ENCODE peak calls at places on chromosomes 1 and 21, in ten cellular contexts. G is progenitor cell of endocrine pancreas; Z is substantia nigra; D is astrocyte; S is NCI-H1417; F is stimulated activated naive B cell treated with anti-CD40 and anti-IgM and Interleukin-4, amounts not matched to agents 10 μg/mL and 1 μg/mL and 100 μg/mL, for 72 hours; I is stimulated activated CD4-positive, alpha-beta T cell treated with anti-CD3 and anti-CD28 coated beads, Interleukin-2, amount 100 ng/mL, for 48 hours; W is body of pancreas; N is effector memory CD4-positive, alpha-beta T cell; A is activated T-cell treated with anti-CD3 and anti-CD28 coated beads, Interleukin-2, amount 50 U/mL, for 72 hours. C is an unnamed sample.

GRCh38 chr1:28860332-28861073 is 48.5 kb downstream of the OPRD1 start:
- DNase-seq in G (no peak), Z (no peak), D (peak; percentile 56), S (peak; percentile 72), F (no peak), I (no peak), W (peak; percentile 22), N (no peak), A (no peak), C (no peak)

GRCh38 chr1:61050541-61051454 is 31.6 kb upstream of the NFIA start:
- DNase-seq in G (no peak), Z (no peak), D (no peak), S (peak; percentile 44), F (no peak), I (no peak), W (peak; percentile 66), N (no peak), A (peak; percentile 64), C (no peak)

GRCh38 chr1:42164551-42165420 is at the start of gene GUCA2A:
- DNase-seq in G (no peak), Z (no peak), D (no peak), S (no peak), F (no peak), I (no peak), W (no peak), N (no peak), A (no peak), C (no peak)

GRCh38 chr1:101081496-101082282 is 56.1 kb upstream of the DPH5 start:
- DNase-seq in G (no peak), Z (no peak), D (no peak), S (no peak), F (peak; percentile 9), I (peak; percentile 8), W (no peak), N (no peak), A (peak; percentile 45), C (no peak)

GRCh38 chr1:26686795-26687194 is 9.0 kb upstream of the ARID1A start:
- DNase-seq in G (no peak), Z (no peak), D (no peak), S (peak; percentile 35), F (no peak), I (no peak), W (no peak), N (no peak), A (no peak), C (no peak)

GRCh38 chr21:21715286-21715969 is 717.2 kb downstream of the NCAM2 start:
- DNase-seq in G (no peak), Z (no peak), D (peak; percentile 97), S (no peak), F (no peak), I (no peak), W (no peak), N (no peak), A (no peak), C (peak; percentile 93)

GRCh38 chr1:203325004-203325417 is 19.7 kb downstream of the BTG2 start:
- DNase-seq in G (no peak), Z (no peak), D (peak; percentile 83), S (peak; percentile 83), F (peak; percentile 68), I (peak; percentile 37), W (no peak), N (peak; percentile 54), A (peak; percentile 75), C (no peak)

GRCh38 chr21:20999567-21000169 is 1.5 kb downstream of the NCAM2 start:
- DNase-seq in G (no peak), Z (peak; percentile 20), D (peak; percentile 17), S (peak; percentile 82), F (peak; percentile 11), I (peak; percentile 54), W (peak; percentile 29), N (no peak), A (peak; percentile 23), C (peak; percentile 49)

GRCh38 chr1:178189814-178190213 is 95.9 kb downstream of the RASAL2 start:
- DNase-seq in G (no peak), Z (no peak), D (no peak), S (peak; percentile 65), F (no peak), I (no peak), W (peak; percentile 6), N (no peak), A (no peak), C (peak; percentile 11)

GRCh38 chr1:117824612-117825011 is 104.8 kb downstream of the GDAP2 start:
- DNase-seq in G (no peak), Z (no peak), D (peak; percentile 59), S (no peak), F (no peak), I (no peak), W (no peak), N (no peak), A (no peak), C (no peak)

GRCh38 chr21:42255038-42255601 is 36.2 kb downstream of the ABCG1 start:
- DNase-seq in G (no peak), Z (no peak), D (no peak), S (no peak), F (no peak), I (no peak), W (no peak), N (no peak), A (no peak), C (no peak)

GRCh38 chr1:80417651-80418050 is 1383.1 kb upstream of the ADGRL2 start:
- DNase-seq in G (no peak), Z (no peak), D (peak; percentile 70), S (no peak), F (no peak), I (no peak), W (no peak), N (no peak), A (no peak), C (peak; percentile 54)

GRCh38 chr1:206001476-206001888 is 1.7 kb downstream of the RAB7B start:
- DNase-seq in G (no peak), Z (no peak), D (peak; percentile 98), S (no peak), F (no peak), I (peak; percentile 26), W (no peak), N (no peak), A (peak; percentile 45), C (peak; percentile 97)

GRCh38 chr1:96710708-96711477 is 10.7 kb upstream of the PTBP2 start:
- DNase-seq in G (no peak), Z (no peak), D (peak; percentile 63), S (no peak), F (no peak), I (no peak), W (no peak), N (no peak), A (no peak), C (peak; percentile 69)